ENCODE peak calls at places on chromosome 17, in six cellular contexts. E is H54, K is EL, S is 8988T, Y is Caco-2, Z is ELR. P is an unnamed sample.

GRCh38 chr17:7886227-7887037 is 2.2 kb upstream of the CHD3 start:
- DNase-seq in E (peak), K (peak), S (no peak), Y (peak), Z (peak), P (peak)

GRCh38 chr17:61419496-61420046 is 19.9 kb downstream of the TBX2 start:
- DNase-seq in E (no peak), K (no peak), S (no peak), Y (no peak), Z (no peak), P (no peak)

GRCh38 chr17:73773702-73774101 is 129.5 kb upstream of the SDK2 start:
- DNase-seq in E (no peak), K (no peak), S (no peak), Y (no peak), Z (no peak), P (no peak)

GRCh38 chr17:79849953-79850352 is 10.7 kb upstream of the CBX4 start:
- DNase-seq in E (no peak), K (no peak), S (no peak), Y (peak), Z (no peak), P (no peak)

GRCh38 chr17:8481089-8481488 is 45.4 kb downstream of the NDEL1 start:
- DNase-seq in E (no peak), K (no peak), S (no peak), Y (no peak), Z (peak), P (no peak)

GRCh38 chr17:4208228-4208627 is 55.6 kb downstream of the ANKFY1 start:
- DNase-seq in E (no peak), K (no peak), S (no peak), Y (no peak), Z (no peak), P (no peak)

GRCh38 chr17:1661045-1661444 is 11.4 kb upstream of the RILP start:
- DNase-seq in E (no peak), K (no peak), S (no peak), Y (no peak), Z (no peak), P (no peak)

GRCh38 chr17:14331200-14331981 is 30.5 kb downstream of the HS3ST3B1 start:
- DNase-seq in E (no peak), K (no peak), S (no peak), Y (no peak), Z (no peak), P (no peak)

GRCh38 chr17:79909121-79909520 is 69.9 kb upstream of the CBX4 start:
- DNase-seq in E (no peak), K (no peak), S (no peak), Y (no peak), Z (no peak), P (no peak)

GRCh38 chr17:27526603-27527002 is 70.4 kb downstream of the KSR1 start:
- DNase-seq in E (no peak), K (peak), S (no peak), Y (no peak), Z (no peak), P (no peak)

GRCh38 chr17:41396340-41396739 is 1.1 kb downstream of the KRT31 start:
- DNase-seq in E (no peak), K (no peak), S (no peak), Y (no peak), Z (no peak), P (no peak)

GRCh38 chr17:49530118-49530517 is 35.0 kb downstream of the NGFR start:
- DNase-seq in E (no peak), K (no peak), S (no peak), Y (no peak), Z (no peak), P (no peak)

GRCh38 chr17:30950669-30951399 is 20.0 kb upstream of the RNF135 start:
- DNase-seq in E (peak), K (peak), S (no peak), Y (no peak), Z (peak), P (no peak)

GRCh38 chr17:48997103-48997826 is at the start of gene IGF2BP1:
- DNase-seq in E (no peak), K (peak), S (no peak), Y (peak), Z (peak), P (peak)

GRCh38 chr17:44297975-44298374 is 10.4 kb upstream of the RUNDC3A start:
- DNase-seq in E (no peak), K (no peak), S (no peak), Y (no peak), Z (no peak), P (no peak)

GRCh38 chr17:2707721-2708584 is 3.6 kb downstream of the CLUH start:
- DNase-seq in E (no peak), K (peak), S (no peak), Y (peak), Z (peak), P (peak)

GRCh38 chr17:64275016-64275415 is 12.0 kb upstream of the TEX2 start:
- DNase-seq in E (no peak), K (no peak), S (no peak), Y (no peak), Z (no peak), P (no peak)

P was measured in A549.